ENCODE peak calls at places on chromosomes 2 and 18, in four cellular contexts. One of them, this sample, is unnamed.

GRCh38 chr18:22813648-22814328 is 119.3 kb upstream of the RBBP8 start:
- DNase-seq in left ventricle myocardium inferior: no peak
- DNase-seq in prostate gland: peak; percentile 43
- DNase-seq in HCT116: no peak
- DNase-seq in this sample: no peak

GRCh38 chr18:3154214-3154613 is 65.6 kb downstream of the MYOM1 start:
- DNase-seq in left ventricle myocardium inferior: no peak
- DNase-seq in prostate gland: no peak
- DNase-seq in HCT116: no peak
- DNase-seq in this sample: no peak

GRCh38 chr18:34773961-34774754 is 64.1 kb downstream of the DTNA start:
- DNase-seq in left ventricle myocardium inferior: peak; percentile 53
- DNase-seq in prostate gland: no peak
- DNase-seq in HCT116: no peak
- DNase-seq in this sample: peak; percentile 76

GRCh38 chr2:191041418-191042161 is 27.6 kb upstream of the STAT1 start:
- DNase-seq in left ventricle myocardium inferior: no peak
- DNase-seq in prostate gland: no peak
- DNase-seq in HCT116: peak; percentile 63
- DNase-seq in this sample: no peak

GRCh38 chr18:2978626-2979025 is 34.3 kb downstream of the LPIN2 start:
- DNase-seq in left ventricle myocardium inferior: no peak
- DNase-seq in prostate gland: no peak
- DNase-seq in HCT116: no peak
- DNase-seq in this sample: no peak

GRCh38 chr18:37578886-37579513 is 13.4 kb upstream of the CELF4 start:
- DNase-seq in left ventricle myocardium inferior: no peak
- DNase-seq in prostate gland: no peak
- DNase-seq in HCT116: peak; percentile 51
- DNase-seq in this sample: no peak

GRCh38 chr2:177902395-177903160 is 170.0 kb downstream of the PDE11A start:
- DNase-seq in left ventricle myocardium inferior: no peak
- DNase-seq in prostate gland: no peak
- DNase-seq in HCT116: no peak
- DNase-seq in this sample: no peak

GRCh38 chr2:150495993-150496627 is 8.6 kb upstream of the RND3 start:
- DNase-seq in left ventricle myocardium inferior: no peak
- DNase-seq in prostate gland: no peak
- DNase-seq in HCT116: no peak
- DNase-seq in this sample: peak; percentile 74

GRCh38 chr2:182729710-182730339 is 13.8 kb downstream of the DNAJC10 start:
- DNase-seq in left ventricle myocardium inferior: no peak
- DNase-seq in prostate gland: no peak
- DNase-seq in HCT116: no peak
- DNase-seq in this sample: no peak

DNA sequence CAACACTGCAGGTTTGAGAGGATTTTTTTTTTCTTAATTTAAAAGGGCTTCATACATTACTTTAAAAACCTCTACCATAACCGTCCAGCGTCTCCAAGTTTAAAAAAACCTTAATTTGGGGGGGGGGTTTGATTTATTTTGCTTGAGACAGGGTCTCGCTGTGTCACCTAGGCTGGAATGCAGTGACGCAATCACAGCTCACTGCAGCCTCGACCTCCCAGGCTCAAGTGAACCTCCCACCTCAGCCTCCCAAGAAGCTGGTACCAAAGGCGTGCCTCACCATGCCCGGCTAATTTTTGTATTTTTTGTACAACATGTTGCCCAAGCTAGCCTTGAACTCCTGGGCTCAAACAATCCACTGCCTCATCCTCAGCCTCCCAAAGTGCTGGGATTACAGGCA is 36.9 kb downstream of the ADAM17 start:
- DNase-seq in left ventricle myocardium inferior: no peak
- DNase-seq in prostate gland: no peak
- DNase-seq in HCT116: no peak
- DNase-seq in this sample: no peak
- H3K36me3 ChIP-seq in left ventricle myocardium inferior: peaks cover 72% of the 10 kb centered on the region
- H3K36me3 ChIP-seq in prostate gland: no peaks in the 10 kb centered on the region
- H3K36me3 ChIP-seq in HCT116: peaks cover 10% of the 10 kb centered on the region
- H3K36me3 ChIP-seq in this sample: no peaks in the 10 kb centered on the region

GRCh38 chr18:666628-667027 is 9.2 kb downstream of the TYMS start:
- DNase-seq in left ventricle myocardium inferior: no peak
- DNase-seq in prostate gland: no peak
- DNase-seq in HCT116: no peak
- DNase-seq in this sample: no peak
- H3K36me3 ChIP-seq in left ventricle myocardium inferior: peaks cover 24% of the 10 kb centered on the region
- H3K36me3 ChIP-seq in prostate gland: no peaks in the 10 kb centered on the region
- H3K36me3 ChIP-seq in HCT116: peaks cover 35% of the 10 kb centered on the region
- H3K36me3 ChIP-seq in this sample: peaks cover 5% of the 10 kb centered on the region

GRCh38 chr2:67671464-67672450 is 274.6 kb downstream of the ETAA1 start:
- DNase-seq in left ventricle myocardium inferior: no peak
- DNase-seq in prostate gland: no peak
- DNase-seq in HCT116: no peak
- DNase-seq in this sample: no peak
- H3K36me3 ChIP-seq in left ventricle myocardium inferior: no peaks in the 10 kb centered on the region
- H3K36me3 ChIP-seq in prostate gland: no peaks in the 10 kb centered on the region
- H3K36me3 ChIP-seq in HCT116: no peaks in the 10 kb centered on the region
- H3K36me3 ChIP-seq in this sample: no peaks in the 10 kb centered on the region

DNA sequence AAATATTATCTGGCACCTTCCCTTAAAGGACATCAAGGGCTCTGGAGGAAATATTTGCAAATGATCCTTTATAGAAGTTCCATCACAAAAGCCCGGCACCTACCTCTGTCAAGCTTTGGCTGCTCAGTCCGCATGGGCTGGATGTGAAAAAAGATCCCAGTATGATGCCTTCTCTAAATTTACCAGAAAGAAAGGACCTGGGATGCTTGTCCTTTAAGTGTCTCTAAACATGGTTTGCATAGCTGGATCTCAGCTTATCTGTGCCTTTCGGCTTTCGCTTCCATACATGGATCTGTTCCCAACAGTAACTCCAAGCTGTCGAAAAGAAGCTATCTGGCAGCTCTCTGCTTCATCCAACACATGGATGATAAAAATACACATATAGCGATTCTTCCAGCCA is 60.4 kb upstream of the SLC8A1 start:
- DNase-seq in left ventricle myocardium inferior: peak; percentile 26
- DNase-seq in prostate gland: no peak
- DNase-seq in HCT116: no peak
- DNase-seq in this sample: no peak
- H3K36me3 ChIP-seq in left ventricle myocardium inferior: no peaks in the 10 kb centered on the region
- H3K36me3 ChIP-seq in prostate gland: no peaks in the 10 kb centered on the region
- H3K36me3 ChIP-seq in HCT116: no peaks in the 10 kb centered on the region
- H3K36me3 ChIP-seq in this sample: no peaks in the 10 kb centered on the region

DNA sequence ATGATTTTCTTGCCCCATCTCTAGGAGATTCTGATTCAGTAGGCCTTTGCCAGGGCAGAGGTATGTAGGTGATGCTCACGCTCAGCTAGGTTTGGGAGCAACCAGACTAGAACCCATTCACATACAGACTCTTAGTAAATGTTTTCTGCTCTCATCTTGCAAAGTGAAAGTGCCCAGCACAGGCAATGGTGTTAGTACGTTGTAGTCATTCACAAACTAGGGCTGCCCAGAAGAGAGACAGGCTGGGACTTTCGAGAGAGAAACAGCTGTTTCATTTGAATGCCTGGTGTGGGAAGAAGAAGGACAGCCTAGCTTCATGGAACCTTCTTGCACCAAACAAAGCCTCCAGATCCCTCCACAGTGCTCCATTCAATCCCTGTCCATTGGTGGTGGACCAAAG is 19.4 kb downstream of the DDX18 start:
- DNase-seq in left ventricle myocardium inferior: no peak
- DNase-seq in prostate gland: no peak
- DNase-seq in HCT116: no peak
- DNase-seq in this sample: no peak
- H3K36me3 ChIP-seq in left ventricle myocardium inferior: peaks cover 49% of the 10 kb centered on the region
- H3K36me3 ChIP-seq in prostate gland: no peaks in the 10 kb centered on the region
- H3K36me3 ChIP-seq in HCT116: peaks cover 36% of the 10 kb centered on the region
- H3K36me3 ChIP-seq in this sample: no peaks in the 10 kb centered on the region

This sample was measured in kidney epithelial cell.